ENCODE peak calls at places on chromosomes 5 and 9, in seven cellular contexts. One of them, this sample, is unnamed. For H3K9me3, the result is how much of the 10 kb centered on the place peaks cover.

GRCh38 chr9:34366365-34366764 is 10.3 kb downstream of the MYORG start:
- DNase-seq in SK-N-SH: no peak
- DNase-seq in HepG2: no peak
- DNase-seq in HCT116: no peak
- DNase-seq in GM12878: no peak
- DNase-seq in K562: no peak
- DNase-seq in H1: no peak
- DNase-seq in this sample: no peak

GRCh38 chr5:76401801-76402250 is 1.3 kb upstream of the IQGAP2 start:
- DNase-seq in GM12878: peak
- DNase-seq in K562: no peak
- DNase-seq in HCT116: no peak
- DNase-seq in H1: no peak
- DNase-seq in SK-N-SH: no peak
- DNase-seq in HepG2: no peak
- DNase-seq in this sample: no peak

GRCh38 chr5:172713113-172713808 is 57.7 kb downstream of the DUSP1 start:
- DNase-seq in K562: peak
- DNase-seq in HCT116: no peak
- DNase-seq in H1: no peak
- DNase-seq in SK-N-SH: peak
- DNase-seq in GM12878: no peak
- DNase-seq in HepG2: no peak
- DNase-seq in this sample: no peak

GRCh38 chr5:178642351-178642909 is 15.6 kb upstream of the CLK4 start:
- DNase-seq in K562: no peak
- DNase-seq in GM12878: no peak
- DNase-seq in HCT116: no peak
- DNase-seq in HepG2: no peak
- DNase-seq in SK-N-SH: peak
- DNase-seq in H1: no peak
- DNase-seq in this sample: no peak

GRCh38 chr5:119521232-119521631 is 68.9 kb downstream of the HSD17B4 start:
- DNase-seq in SK-N-SH: no peak
- DNase-seq in K562: no peak
- DNase-seq in GM12878: no peak
- DNase-seq in HCT116: no peak
- DNase-seq in HepG2: no peak
- DNase-seq in H1: no peak
- DNase-seq in this sample: no peak

GRCh38 chr9:72211047-72211446 is 61.8 kb downstream of the GDA start:
- DNase-seq in GM12878: no peak
- DNase-seq in HCT116: no peak
- DNase-seq in K562: no peak
- DNase-seq in HepG2: no peak
- DNase-seq in H1: no peak
- DNase-seq in SK-N-SH: no peak
- DNase-seq in this sample: no peak

GRCh38 chr9:4155224-4156026 is 144.4 kb downstream of the GLIS3 start:
- DNase-seq in HCT116: no peak
- DNase-seq in SK-N-SH: no peak
- DNase-seq in HepG2: no peak
- DNase-seq in GM12878: no peak
- DNase-seq in K562: no peak
- DNase-seq in H1: no peak
- DNase-seq in this sample: no peak

GRCh38 chr5:175195698-175196656 is 248.0 kb downstream of the DRD1 start:
- DNase-seq in HCT116: peak
- DNase-seq in GM12878: no peak
- DNase-seq in H1: no peak
- DNase-seq in K562: no peak
- DNase-seq in HepG2: peak
- DNase-seq in SK-N-SH: no peak
- DNase-seq in this sample: no peak

GRCh38 chr9:4842734-4843133 is 50.0 kb downstream of the RCL1 start:
- DNase-seq in K562: no peak
- DNase-seq in H1: no peak
- DNase-seq in GM12878: no peak
- DNase-seq in SK-N-SH: no peak
- DNase-seq in HepG2: no peak
- DNase-seq in HCT116: no peak
- DNase-seq in this sample: no peak

GRCh38 chr5:143432658-143433239 is 29.3 kb upstream of the NR3C1 start:
- DNase-seq in GM12878: no peak
- DNase-seq in H1: no peak
- DNase-seq in HepG2: peak
- DNase-seq in HCT116: no peak
- DNase-seq in SK-N-SH: no peak
- DNase-seq in K562: no peak
- DNase-seq in this sample: no peak

GRCh38 chr9:21965401-21965951 is 28.7 kb downstream of the CDKN2A start:
- DNase-seq in K562: no peak
- DNase-seq in HCT116: no peak
- DNase-seq in GM12878: no peak
- DNase-seq in SK-N-SH: peak
- DNase-seq in HepG2: peak
- DNase-seq in H1: no peak
- DNase-seq in this sample: no peak

GRCh38 chr9:2241461-2241874 is 226.3 kb downstream of the SMARCA2 start:
- DNase-seq in H1: peak
- DNase-seq in HCT116: no peak
- DNase-seq in HepG2: no peak
- DNase-seq in SK-N-SH: peak
- DNase-seq in K562: peak
- DNase-seq in GM12878: no peak
- DNase-seq in this sample: peak

GRCh38 chr9:103625161-103625804 is 468.8 kb upstream of the SMC2 start:
- DNase-seq in HepG2: no peak
- DNase-seq in K562: no peak
- DNase-seq in H1: no peak
- DNase-seq in GM12878: no peak
- DNase-seq in SK-N-SH: no peak
- DNase-seq in HCT116: no peak
- DNase-seq in this sample: no peak

GRCh38 chr5:43036856-43037711 is 3.0 kb downstream of the ANXA2R start:
- DNase-seq in GM12878: no peak
- DNase-seq in K562: no peak
- DNase-seq in SK-N-SH: no peak
- DNase-seq in HepG2: no peak
- DNase-seq in HCT116: no peak
- DNase-seq in H1: no peak
- DNase-seq in this sample: no peak

GRCh38 chr9:127904518-127904887 is 5.1 kb upstream of the ST6GALNAC6 start:
- DNase-seq in GM12878: no peak
- DNase-seq in HepG2: peak
- DNase-seq in H1: no peak
- DNase-seq in SK-N-SH: peak
- DNase-seq in K562: no peak
- DNase-seq in HCT116: no peak
- DNase-seq in this sample: no peak

GRCh38 chr9:92180669-92181181 is 65.5 kb upstream of the SPTLC1 start:
- DNase-seq in K562: peak
- DNase-seq in HCT116: no peak
- DNase-seq in H1: no peak
- DNase-seq in GM12878: no peak
- DNase-seq in HepG2: peak
- DNase-seq in SK-N-SH: no peak
- DNase-seq in this sample: no peak

GRCh38 chr5:103918668-103919367 is 356.2 kb upstream of the NUDT12 start:
- DNase-seq in HepG2: no peak
- DNase-seq in H1: no peak
- DNase-seq in SK-N-SH: no peak
- DNase-seq in K562: no peak
- DNase-seq in HCT116: no peak
- DNase-seq in GM12878: peak
- DNase-seq in this sample: peak

GRCh38 chr9:134375011-134375390 is 48.7 kb downstream of the RXRA start:
- DNase-seq in SK-N-SH: no peak
- DNase-seq in GM12878: no peak
- DNase-seq in K562: no peak
- DNase-seq in HepG2: no peak
- DNase-seq in HCT116: no peak
- DNase-seq in H1: no peak
- DNase-seq in this sample: no peak

GRCh38 chr5:19369048-19369447 is 619.0 kb downstream of the CDH18 start:
- DNase-seq in HepG2: no peak
- DNase-seq in HCT116: no peak
- DNase-seq in SK-N-SH: no peak
- DNase-seq in K562: no peak
- DNase-seq in H1: no peak
- DNase-seq in GM12878: no peak
- DNase-seq in this sample: no peak

DNA sequence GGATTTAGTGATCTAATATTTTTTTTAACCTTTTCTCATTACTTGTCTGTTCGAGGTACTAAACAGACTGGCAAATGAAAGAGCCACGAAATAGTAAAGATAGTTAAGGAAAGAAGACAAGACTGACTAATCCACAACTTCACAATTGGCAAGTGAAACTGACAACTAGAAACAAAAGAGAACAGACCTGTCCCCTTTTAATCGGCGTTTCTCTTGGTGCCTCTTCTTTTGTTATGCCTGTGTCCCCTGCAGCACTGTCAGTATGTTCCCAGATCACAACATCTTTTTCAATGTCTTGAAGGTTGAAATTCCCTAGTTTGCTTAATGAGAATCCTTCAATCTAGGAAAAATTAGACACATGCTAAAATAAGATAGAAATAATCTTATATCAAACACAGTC is 26.1 kb downstream of the TUT7 start:
- DNase-seq in K562: no peak
- DNase-seq in GM12878: no peak
- DNase-seq in SK-N-SH: no peak
- DNase-seq in HCT116: no peak
- DNase-seq in HepG2: no peak
- DNase-seq in H1: no peak
- DNase-seq in this sample: peak
- TF ChIP-seq YY1 in K562: no peak
- TF ChIP-seq YY1 in GM12878: no peak
- TF ChIP-seq YY1 in SK-N-SH: no peak
- TF ChIP-seq YY1 in HCT116: no peak
- TF ChIP-seq YY1 in HepG2: no peak
- TF ChIP-seq YY1 in H1: no peak
- TF ChIP-seq YY1 in this sample: no peak

DNA sequence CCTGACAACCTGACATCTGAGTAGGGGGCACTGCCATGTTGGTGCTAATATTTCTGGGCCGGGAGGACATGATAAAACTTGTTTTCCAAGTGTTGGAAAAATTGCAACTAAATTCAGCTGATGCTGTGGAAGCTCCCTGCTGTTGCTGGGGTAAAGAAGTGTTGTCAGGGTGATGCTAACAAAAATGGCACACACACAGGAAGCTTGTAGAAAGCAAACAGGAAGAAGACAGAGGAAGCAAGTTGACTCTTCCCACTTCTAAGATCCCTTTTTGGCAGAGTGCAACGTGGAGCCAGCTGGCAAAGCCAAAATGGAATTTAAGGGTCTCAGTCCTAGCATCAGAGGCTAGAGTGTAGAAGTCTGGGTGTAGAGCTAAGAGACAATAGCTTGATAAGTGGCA is 11.3 kb upstream of the RIOK2 start:
- DNase-seq in H1: no peak
- DNase-seq in HCT116: no peak
- DNase-seq in SK-N-SH: no peak
- DNase-seq in GM12878: no peak
- DNase-seq in HepG2: no peak
- DNase-seq in K562: no peak
- DNase-seq in this sample: no peak
- H3K9me3 ChIP-seq in H1: under half
- H3K9me3 ChIP-seq in HCT116: under half
- H3K9me3 ChIP-seq in SK-N-SH: under half
- H3K9me3 ChIP-seq in GM12878: under half
- H3K9me3 ChIP-seq in HepG2: under half
- H3K9me3 ChIP-seq in K562: under half
- H3K9me3 ChIP-seq in this sample: under half

GRCh38 chr5:134018986-134019316 is 14.2 kb upstream of the VDAC1 start:
- DNase-seq in SK-N-SH: no peak
- DNase-seq in GM12878: no peak
- DNase-seq in K562: no peak
- DNase-seq in H1: no peak
- DNase-seq in HepG2: no peak
- DNase-seq in HCT116: no peak
- DNase-seq in this sample: no peak

GRCh38 chr5:134020188-134020587 is 15.4 kb upstream of the VDAC1 start:
- DNase-seq in SK-N-SH: no peak
- DNase-seq in H1: no peak
- DNase-seq in GM12878: no peak
- DNase-seq in K562: no peak
- DNase-seq in HepG2: peak
- DNase-seq in HCT116: no peak
- DNase-seq in this sample: no peak

GRCh38 chr5:134022333-134022732 is 17.6 kb upstream of the VDAC1 start:
- DNase-seq in K562: no peak
- DNase-seq in HepG2: no peak
- DNase-seq in GM12878: no peak
- DNase-seq in SK-N-SH: no peak
- DNase-seq in H1: no peak
- DNase-seq in HCT116: no peak
- DNase-seq in this sample: no peak

GRCh38 chr5:134019636-134020035 is 14.9 kb upstream of the VDAC1 start:
- DNase-seq in HCT116: no peak
- DNase-seq in SK-N-SH: no peak
- DNase-seq in H1: no peak
- DNase-seq in GM12878: no peak
- DNase-seq in K562: no peak
- DNase-seq in HepG2: no peak
- DNase-seq in this sample: no peak

GRCh38 chr5:134018154-134018985 is 13.6 kb upstream of the VDAC1 start:
- DNase-seq in GM12878: no peak
- DNase-seq in SK-N-SH: no peak
- DNase-seq in H1: no peak
- DNase-seq in K562: no peak
- DNase-seq in HCT116: no peak
- DNase-seq in HepG2: peak
- DNase-seq in this sample: no peak
- TF ChIP-seq YY1 in GM12878: no peak
- TF ChIP-seq YY1 in SK-N-SH: no peak
- TF ChIP-seq YY1 in H1: no peak
- TF ChIP-seq YY1 in K562: no peak
- TF ChIP-seq YY1 in HCT116: no peak
- TF ChIP-seq YY1 in HepG2: peak
- TF ChIP-seq YY1 in this sample: no peak

GRCh38 chr5:141343953-141344463 is 379 bp downstream of the PCDHGA3 start:
- DNase-seq in HepG2: no peak
- DNase-seq in K562: no peak
- DNase-seq in SK-N-SH: no peak
- DNase-seq in HCT116: no peak
- DNase-seq in GM12878: no peak
- DNase-seq in H1: no peak
- DNase-seq in this sample: no peak

GRCh38 chr5:141342773-141343172 is 856 bp upstream of the PCDHGA3 start:
- DNase-seq in HepG2: no peak
- DNase-seq in H1: no peak
- DNase-seq in K562: no peak
- DNase-seq in SK-N-SH: no peak
- DNase-seq in HCT116: no peak
- DNase-seq in GM12878: no peak
- DNase-seq in this sample: no peak

GRCh38 chr5:141338538-141339306 is at the start of gene PCDHGA2:
- DNase-seq in HepG2: peak
- DNase-seq in HCT116: no peak
- DNase-seq in K562: peak
- DNase-seq in SK-N-SH: peak
- DNase-seq in GM12878: no peak
- DNase-seq in H1: no peak
- DNase-seq in this sample: peak

GRCh38 chr5:141345327-141345726 is 1.7 kb downstream of the PCDHGA3 start:
- DNase-seq in GM12878: no peak
- DNase-seq in K562: no peak
- DNase-seq in H1: no peak
- DNase-seq in HCT116: no peak
- DNase-seq in HepG2: no peak
- DNase-seq in SK-N-SH: no peak
- DNase-seq in this sample: no peak

GRCh38 chr5:141343242-141343952 is at the start of gene PCDHGA3:
- DNase-seq in H1: no peak
- DNase-seq in HCT116: no peak
- DNase-seq in GM12878: no peak
- DNase-seq in SK-N-SH: no peak
- DNase-seq in K562: peak
- DNase-seq in HepG2: no peak
- DNase-seq in this sample: no peak
- H3K9me3 ChIP-seq in H1: under half
- H3K9me3 ChIP-seq in HCT116: under half
- H3K9me3 ChIP-seq in GM12878: under half
- H3K9me3 ChIP-seq in SK-N-SH: under half
- H3K9me3 ChIP-seq in K562: under half
- H3K9me3 ChIP-seq in HepG2: under half
- H3K9me3 ChIP-seq in this sample: under half